ENCODE peak calls at places on chromosomes 12 and 14, in six cellular contexts. G is nucleus accumbens; Q is DND-41; S is activated CD4-positive, alpha-beta memory T cell treated with anti-CD3 and anti-CD28 coated beads, Interleukin-2, amount 10 ng/mL, durations not matched to agents 7 days and 5 days; P is lower lobe of right lung; K is NCI-H1092. H is an unnamed sample.

GRCh38 chr12:121871501-121871900 is 12.8 kb upstream of the HPD start:
- DNase-seq in G (no peak), P (no peak), K (no peak), Q (no peak), S (no peak), H (no peak)

GRCh38 chr14:94485944-94486841 is 10.2 kb upstream of the SERPINA9 start:
- DNase-seq in G (peak), S (peak), Q (peak), P (peak), K (no peak), H (peak)

GRCh38 chr12:96434107-96434506 is 33.9 kb upstream of the CDK17 start:
- DNase-seq in P (no peak), S (peak), G (no peak), Q (peak), K (no peak), H (no peak)

GRCh38 chr12:71871116-71871515 is 31.6 kb downstream of the TBC1D15 start:
- DNase-seq in S (no peak), G (no peak), K (no peak), Q (no peak), P (no peak), H (no peak)

GRCh38 chr12:78062781-78063180 is 232.1 kb downstream of the NAV3 start:
- DNase-seq in K (no peak), P (no peak), S (no peak), G (no peak), Q (no peak), H (no peak)

GRCh38 chr12:109727039-109727723 is 13.6 kb downstream of the FAM222A start:
- DNase-seq in P (peak), S (no peak), K (no peak), G (peak), Q (no peak), H (no peak)

GRCh38 chr14:75450381-75451276 is 22.8 kb downstream of the JDP2 start:
- DNase-seq in P (peak), Q (no peak), K (peak), S (no peak), G (no peak), H (no peak)

GRCh38 chr14:59154383-59154782 is 34.1 kb upstream of the DAAM1 start:
- DNase-seq in G (no peak), K (no peak), Q (no peak), S (no peak), P (no peak), H (no peak)

GRCh38 chr14:22536853-22537338 is 52.1 kb downstream of the DAD1 start:
- DNase-seq in Q (peak), K (no peak), P (no peak), S (peak), G (no peak), H (no peak)

GRCh38 chr12:112126000-112126431 is 656 bp downstream of the TRAFD1 start:
- DNase-seq in G (no peak), P (no peak), K (no peak), S (no peak), Q (no peak), H (peak)

GRCh38 chr14:43649508-43649907 is 857.6 kb downstream of the FSCB start:
- DNase-seq in Q (no peak), G (no peak), P (no peak), S (no peak), K (no peak), H (no peak)

GRCh38 chr14:92451245-92451644 is 62.3 kb upstream of the RIN3 start:
- DNase-seq in P (no peak), S (no peak), G (no peak), Q (no peak), K (no peak), H (no peak)

GRCh38 chr12:12883369-12884001 is 7.9 kb upstream of the GPRC5A start:
- DNase-seq in Q (no peak), S (no peak), G (no peak), K (no peak), P (no peak), H (no peak)

GRCh38 chr12:117026921-117027250 is 72.3 kb downstream of the TESC start:
- DNase-seq in Q (no peak), K (no peak), G (no peak), S (no peak), P (no peak), H (no peak)

GRCh38 chr14:103118019-103118662 is 5.1 kb upstream of the TNFAIP2 start:
- DNase-seq in G (no peak), Q (no peak), K (peak), S (no peak), P (peak), H (no peak)

GRCh38 chr14:77086951-77087350 is 11.1 kb upstream of the CIPC start:
- DNase-seq in P (no peak), G (no peak), K (no peak), Q (no peak), S (no peak), H (no peak)

GRCh38 chr12:111024205-111024794 is 103.9 kb upstream of the MYL2 start:
- DNase-seq in S (peak), Q (peak), G (peak), K (peak), P (peak), H (peak)

GRCh38 chr14:23306412-23307145 is at the start of gene BCL2L2:
- DNase-seq in G (peak), P (peak), S (peak), K (peak), Q (peak), H (peak)

GRCh38 chr14:92942976-92943710 is 20.2 kb downstream of the CHGA start:
- DNase-seq in S (no peak), K (no peak), G (no peak), P (no peak), Q (no peak), H (no peak)

GRCh38 chr14:69423279-69423678 is 24.8 kb downstream of the SLC39A9 start:
- DNase-seq in Q (no peak), S (no peak), P (no peak), K (no peak), G (no peak), H (no peak)

GRCh38 chr12:131087302-131087818 is 133.7 kb downstream of the ADGRD1 start:
- DNase-seq in S (no peak), P (peak), K (no peak), G (no peak), Q (peak), H (peak)

GRCh38 chr12:131333621-131334440 is 377.1 kb upstream of the SFSWAP start:
- DNase-seq in K (no peak), P (no peak), S (no peak), Q (no peak), G (no peak), H (no peak)

GRCh38 chr14:50601405-50601804 is 41.5 kb downstream of the ATL1 start:
- DNase-seq in K (no peak), Q (no peak), G (no peak), P (no peak), S (no peak), H (no peak)

GRCh38 chr14:102579696-102580551 is 12.5 kb upstream of the RCOR1 start:
- DNase-seq in P (peak), K (no peak), Q (no peak), G (no peak), S (no peak), H (no peak)

GRCh38 chr12:120110550-120111501 is 5.7 kb downstream of the RAB35 start:
- DNase-seq in K (no peak), Q (peak), G (no peak), S (peak), P (peak), H (no peak)

GRCh38 chr12:47900480-47901129 is 4.2 kb downstream of the VDR start:
- DNase-seq in P (peak), Q (peak), S (no peak), G (no peak), K (no peak), H (peak)

GRCh38 chr12:27504506-27504905 is 19.5 kb upstream of the PPFIBP1 start:
- DNase-seq in K (no peak), S (no peak), P (no peak), Q (no peak), G (no peak), H (no peak)

GRCh38 chr12:53995311-53996187 is 4.4 kb upstream of the HOXC9 start:
- DNase-seq in G (no peak), S (peak), Q (no peak), P (no peak), K (peak), H (no peak)